ENCODE peak calls at places on chromosome 13, in ten cellular contexts. E, V, K, F, R, N, M, L, W and U are unnamed samples.

GRCh38 chr13:109819851-109820250 is 33.5 kb upstream of the IRS2 start:
- DNase-seq in R (no peak), N (no peak), E (no peak), M (no peak), W (no peak), F (no peak), L (no peak), K (no peak), V (no peak), U (no peak)

GRCh38 chr13:24473646-24474045 is 38.9 kb downstream of the PARP4 start:
- DNase-seq in N (no peak), R (no peak), M (no peak), V (no peak), F (no peak), L (no peak), E (no peak), K (no peak), W (no peak), U (no peak)

GRCh38 chr13:89968468-89968867 is 1379.0 kb upstream of the MIR17HG start:
- DNase-seq in W (no peak), E (no peak), R (no peak), M (no peak), N (no peak), F (no peak), V (no peak), L (no peak), K (no peak), U (no peak)

GRCh38 chr13:49404621-49405020 is 39.2 kb downstream of the CAB39L start:
- DNase-seq in F (no peak), M (no peak), N (no peak), R (no peak), L (no peak), E (no peak), K (no peak), W (no peak), V (no peak), U (no peak)

GRCh38 chr13:78660130-78660857 is 1.3 kb upstream of the OBI1 start:
- DNase-seq in E (no peak), F (no peak), K (no peak), N (no peak), R (no peak), W (no peak), L (no peak), M (no peak), V (no peak), U (no peak)

GRCh38 chr13:87080100-87080779 is 590.9 kb upstream of the SLITRK5 start:
- DNase-seq in K (no peak), F (no peak), R (no peak), M (no peak), W (no peak), L (no peak), E (no peak), V (no peak), N (no peak), U (no peak)

GRCh38 chr13:44050450-44051063 is 170.9 kb downstream of the LACC1 start:
- DNase-seq in F (no peak), R (no peak), V (peak; percentile 5), L (no peak), M (no peak), K (peak; percentile 30), W (no peak), N (peak; percentile 43), E (no peak), U (no peak)

GRCh38 chr13:70668983-70669382 is 560.7 kb upstream of the KLHL1 start:
- DNase-seq in R (no peak), F (no peak), W (no peak), K (no peak), M (no peak), N (no peak), L (no peak), V (no peak), E (no peak), U (no peak)

GRCh38 chr13:31706105-31706504 is 33.2 kb upstream of the RXFP2 start:
- DNase-seq in F (no peak), E (no peak), L (no peak), V (no peak), N (no peak), K (no peak), R (no peak), W (no peak), M (no peak), U (no peak)